ENCODE peak calls at places on chromosomes 16 and 17, in seven cellular contexts. One of them, this sample, is unnamed. For H3K36me3, the result is how much of the 10 kb centered on the place peaks cover.

GRCh38 chr17:56810286-56810781 is 23.4 kb downstream of the C17orf67 start:
- DNase-seq in left lung: no peak
- DNase-seq in transverse colon: no peak
- DNase-seq in mammary epithelial cell: no peak
- DNase-seq in mesendoderm: no peak
- DNase-seq in stomach: no peak
- DNase-seq in neuronal stem cell: no peak
- DNase-seq in this sample: no peak

GRCh38 chr16:29926675-29927522 is 873 bp upstream of the KCTD13 start:
- DNase-seq in stomach: no peak
- DNase-seq in mesendoderm: no peak
- DNase-seq in neuronal stem cell: no peak
- DNase-seq in transverse colon: peak
- DNase-seq in left lung: no peak
- DNase-seq in mammary epithelial cell: no peak
- DNase-seq in this sample: no peak

GRCh38 chr17:44220211-44221071 is 966 bp upstream of the UBTF start:
- DNase-seq in transverse colon: peak
- DNase-seq in mesendoderm: peak
- DNase-seq in left lung: peak
- DNase-seq in mammary epithelial cell: peak
- DNase-seq in neuronal stem cell: peak
- DNase-seq in stomach: peak
- DNase-seq in this sample: no peak

GRCh38 chr16:27491894-27492587 is 57.7 kb downstream of the GTF3C1 start:
- DNase-seq in mesendoderm: peak
- DNase-seq in mammary epithelial cell: no peak
- DNase-seq in neuronal stem cell: no peak
- DNase-seq in left lung: no peak
- DNase-seq in transverse colon: no peak
- DNase-seq in stomach: no peak
- DNase-seq in this sample: no peak

GRCh38 chr16:11329891-11330290 is 15.4 kb upstream of the RMI2 start:
- DNase-seq in mammary epithelial cell: no peak
- DNase-seq in stomach: no peak
- DNase-seq in neuronal stem cell: no peak
- DNase-seq in mesendoderm: no peak
- DNase-seq in transverse colon: no peak
- DNase-seq in left lung: no peak
- DNase-seq in this sample: no peak

GRCh38 chr17:71592431-71592830 is 528.4 kb upstream of the SOX9 start:
- DNase-seq in mesendoderm: no peak
- DNase-seq in transverse colon: no peak
- DNase-seq in stomach: no peak
- DNase-seq in mammary epithelial cell: no peak
- DNase-seq in left lung: no peak
- DNase-seq in neuronal stem cell: no peak
- DNase-seq in this sample: no peak

GRCh38 chr17:40542562-40543411 is 22.5 kb downstream of the CCR7 start:
- DNase-seq in mammary epithelial cell: peak
- DNase-seq in neuronal stem cell: no peak
- DNase-seq in transverse colon: peak
- DNase-seq in left lung: peak
- DNase-seq in stomach: peak
- DNase-seq in mesendoderm: no peak
- DNase-seq in this sample: peak

GRCh38 chr17:77859035-77859360 is 99.5 kb upstream of the TNRC6C start:
- DNase-seq in mammary epithelial cell: no peak
- DNase-seq in transverse colon: no peak
- DNase-seq in stomach: no peak
- DNase-seq in mesendoderm: no peak
- DNase-seq in neuronal stem cell: no peak
- DNase-seq in left lung: no peak
- DNase-seq in this sample: no peak

GRCh38 chr16:81265658-81266451 is 27.4 kb downstream of the BCO1 start:
- DNase-seq in left lung: peak
- DNase-seq in neuronal stem cell: no peak
- DNase-seq in mammary epithelial cell: no peak
- DNase-seq in mesendoderm: no peak
- DNase-seq in transverse colon: peak
- DNase-seq in stomach: peak
- DNase-seq in this sample: no peak

GRCh38 chr17:73210002-73210678 is 17.3 kb downstream of the COG1 start:
- DNase-seq in stomach: no peak
- DNase-seq in left lung: no peak
- DNase-seq in mammary epithelial cell: no peak
- DNase-seq in mesendoderm: no peak
- DNase-seq in transverse colon: no peak
- DNase-seq in neuronal stem cell: no peak
- DNase-seq in this sample: no peak

GRCh38 chr17:75345514-75346167 is 56.4 kb upstream of the SLC25A19 start:
- DNase-seq in left lung: no peak
- DNase-seq in transverse colon: peak
- DNase-seq in stomach: no peak
- DNase-seq in mammary epithelial cell: no peak
- DNase-seq in neuronal stem cell: no peak
- DNase-seq in mesendoderm: peak
- DNase-seq in this sample: no peak

GRCh38 chr16:50702725-50703124 is 9.3 kb downstream of the NOD2 start:
- DNase-seq in mesendoderm: no peak
- DNase-seq in mammary epithelial cell: peak
- DNase-seq in transverse colon: no peak
- DNase-seq in neuronal stem cell: no peak
- DNase-seq in stomach: no peak
- DNase-seq in left lung: no peak
- DNase-seq in this sample: no peak

GRCh38 chr17:17448723-17449122 is 28.1 kb upstream of the MED9 start:
- DNase-seq in mammary epithelial cell: no peak
- DNase-seq in transverse colon: no peak
- DNase-seq in left lung: no peak
- DNase-seq in neuronal stem cell: no peak
- DNase-seq in stomach: no peak
- DNase-seq in mesendoderm: no peak
- DNase-seq in this sample: no peak

GRCh38 chr16:57541754-57542435 is 548 bp upstream of the ADGRG5 start:
- DNase-seq in neuronal stem cell: no peak
- DNase-seq in left lung: no peak
- DNase-seq in transverse colon: no peak
- DNase-seq in mesendoderm: no peak
- DNase-seq in mammary epithelial cell: no peak
- DNase-seq in stomach: no peak
- DNase-seq in this sample: no peak

GRCh38 chr16:85151603-85152413 is 39.5 kb upstream of the CIBAR2 start:
- DNase-seq in mesendoderm: peak
- DNase-seq in left lung: no peak
- DNase-seq in mammary epithelial cell: peak
- DNase-seq in neuronal stem cell: no peak
- DNase-seq in transverse colon: peak
- DNase-seq in stomach: peak
- DNase-seq in this sample: peak

GRCh38 chr16:24854607-24855171 is 8.9 kb downstream of the SLC5A11 start:
- DNase-seq in stomach: no peak
- DNase-seq in mammary epithelial cell: no peak
- DNase-seq in transverse colon: no peak
- DNase-seq in neuronal stem cell: no peak
- DNase-seq in left lung: no peak
- DNase-seq in mesendoderm: no peak
- DNase-seq in this sample: no peak

GRCh38 chr16:68284847-68285246 is 20.5 kb downstream of the SLC7A6 start:
- DNase-seq in left lung: no peak
- DNase-seq in neuronal stem cell: no peak
- DNase-seq in stomach: no peak
- DNase-seq in transverse colon: peak
- DNase-seq in mesendoderm: no peak
- DNase-seq in mammary epithelial cell: no peak
- DNase-seq in this sample: no peak

GRCh38 chr17:73261952-73262675 is 434 bp upstream of the CPSF4L start:
- DNase-seq in stomach: peak
- DNase-seq in mammary epithelial cell: peak
- DNase-seq in mesendoderm: no peak
- DNase-seq in neuronal stem cell: peak
- DNase-seq in transverse colon: peak
- DNase-seq in left lung: no peak
- DNase-seq in this sample: no peak

GRCh38 chr17:57512258-57512657 is 232.8 kb downstream of the CCDC182 start:
- DNase-seq in neuronal stem cell: no peak
- DNase-seq in stomach: no peak
- DNase-seq in left lung: no peak
- DNase-seq in transverse colon: no peak
- DNase-seq in mesendoderm: no peak
- DNase-seq in mammary epithelial cell: no peak
- DNase-seq in this sample: no peak

GRCh38 chr17:64355536-64356303 is 34.9 kb downstream of the PECAM1 start:
- DNase-seq in stomach: no peak
- DNase-seq in neuronal stem cell: no peak
- DNase-seq in mesendoderm: no peak
- DNase-seq in transverse colon: no peak
- DNase-seq in left lung: no peak
- DNase-seq in mammary epithelial cell: no peak
- DNase-seq in this sample: no peak

GRCh38 chr17:50511058-50511457 is 2.8 kb downstream of the MYCBPAP start:
- DNase-seq in stomach: no peak
- DNase-seq in left lung: no peak
- DNase-seq in neuronal stem cell: no peak
- DNase-seq in transverse colon: no peak
- DNase-seq in mammary epithelial cell: no peak
- DNase-seq in mesendoderm: peak
- DNase-seq in this sample: no peak

GRCh38 chr17:36008998-36009665 is 7.8 kb upstream of the CCL15 start:
- DNase-seq in transverse colon: no peak
- DNase-seq in mammary epithelial cell: peak
- DNase-seq in left lung: no peak
- DNase-seq in neuronal stem cell: no peak
- DNase-seq in mesendoderm: peak
- DNase-seq in stomach: no peak
- DNase-seq in this sample: no peak

GRCh38 chr17:74442670-74443515 is 11.0 kb downstream of the GPRC5C start:
- DNase-seq in left lung: peak
- DNase-seq in neuronal stem cell: no peak
- DNase-seq in stomach: peak
- DNase-seq in transverse colon: peak
- DNase-seq in mesendoderm: no peak
- DNase-seq in mammary epithelial cell: no peak
- DNase-seq in this sample: peak

GRCh38 chr17:9703781-9704082 is 58.4 kb downstream of the USP43 start:
- DNase-seq in transverse colon: no peak
- DNase-seq in left lung: no peak
- DNase-seq in mesendoderm: no peak
- DNase-seq in mammary epithelial cell: no peak
- DNase-seq in stomach: no peak
- DNase-seq in neuronal stem cell: no peak
- DNase-seq in this sample: no peak

GRCh38 chr16:31256466-31256865 is 3.3 kb upstream of the ITGAM start:
- DNase-seq in mammary epithelial cell: no peak
- DNase-seq in stomach: no peak
- DNase-seq in mesendoderm: no peak
- DNase-seq in transverse colon: no peak
- DNase-seq in neuronal stem cell: no peak
- DNase-seq in left lung: no peak
- DNase-seq in this sample: no peak

GRCh38 chr17:2406903-2407790 is 6.3 kb upstream of the MNT start:
- DNase-seq in mammary epithelial cell: peak
- DNase-seq in neuronal stem cell: no peak
- DNase-seq in stomach: peak
- DNase-seq in mesendoderm: no peak
- DNase-seq in transverse colon: peak
- DNase-seq in left lung: peak
- DNase-seq in this sample: peak

GRCh38 chr16:27424772-27425498 is 23.0 kb downstream of the IL21R start:
- DNase-seq in left lung: peak
- DNase-seq in stomach: no peak
- DNase-seq in mesendoderm: no peak
- DNase-seq in mammary epithelial cell: no peak
- DNase-seq in neuronal stem cell: no peak
- DNase-seq in transverse colon: no peak
- DNase-seq in this sample: peak

DNA sequence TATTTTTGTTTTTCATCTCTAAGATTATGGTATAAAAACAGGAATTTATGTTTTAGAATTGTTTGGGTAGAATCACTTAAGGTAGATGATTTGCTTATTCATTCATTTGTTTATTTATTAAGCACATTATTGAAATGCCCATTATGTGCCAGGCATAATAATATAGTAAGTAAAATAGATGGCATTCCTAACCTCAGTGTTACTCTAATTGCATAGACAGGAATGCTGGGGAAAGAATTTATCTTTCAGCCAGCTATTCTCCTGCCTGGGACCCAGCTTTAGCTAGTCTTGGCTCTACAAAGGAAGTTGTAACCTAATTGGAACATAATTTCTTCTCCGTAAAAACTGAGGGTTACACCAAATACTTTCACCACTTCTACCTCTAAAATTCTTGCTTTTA is 44.6 kb downstream of the NFAT5 start:
- DNase-seq in mammary epithelial cell: no peak
- DNase-seq in transverse colon: no peak
- DNase-seq in stomach: no peak
- DNase-seq in mesendoderm: peak
- DNase-seq in neuronal stem cell: peak
- DNase-seq in left lung: no peak
- DNase-seq in this sample: no peak
- H3K27ac ChIP-seq in mammary epithelial cell: peak
- H3K27ac ChIP-seq in transverse colon: no peak
- H3K27ac ChIP-seq in stomach: no peak
- H3K27ac ChIP-seq in mesendoderm: no peak
- H3K27ac ChIP-seq in neuronal stem cell: no peak
- H3K27ac ChIP-seq in left lung: no peak
- H3K27ac ChIP-seq in this sample: peak

DNA sequence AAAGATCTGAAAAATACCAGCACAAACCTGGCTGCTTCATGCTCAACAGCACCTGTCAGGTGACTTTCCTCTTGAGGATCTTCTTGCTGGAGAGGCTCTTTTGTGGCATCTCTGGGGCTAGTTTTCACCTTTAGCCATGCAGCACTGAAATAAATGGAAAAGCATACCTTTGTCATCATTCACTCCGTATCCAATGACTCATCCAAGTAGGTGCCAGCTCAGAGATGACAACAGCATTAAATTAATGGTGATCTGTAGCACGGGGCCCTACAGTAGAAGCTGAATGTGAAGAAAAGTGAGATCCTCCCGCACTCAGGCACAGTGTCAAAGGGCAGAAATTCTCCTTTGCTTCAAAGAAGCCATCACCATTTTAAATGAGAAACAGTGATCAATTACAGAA is 32.2 kb downstream of the KIAA0753 start:
- DNase-seq in transverse colon: no peak
- DNase-seq in neuronal stem cell: no peak
- DNase-seq in stomach: no peak
- DNase-seq in left lung: no peak
- DNase-seq in mammary epithelial cell: peak
- DNase-seq in mesendoderm: no peak
- DNase-seq in this sample: no peak
- H3K36me3 ChIP-seq in transverse colon: half or more
- H3K36me3 ChIP-seq in neuronal stem cell: half or more
- H3K36me3 ChIP-seq in stomach: half or more
- H3K36me3 ChIP-seq in left lung: half or more
- H3K36me3 ChIP-seq in mammary epithelial cell: under half
- H3K36me3 ChIP-seq in mesendoderm: under half
- H3K36me3 ChIP-seq in this sample: under half

GRCh38 chr16:56448005-56448404 is 3.1 kb downstream of the NUDT21 start:
- DNase-seq in left lung: no peak
- DNase-seq in stomach: no peak
- DNase-seq in mesendoderm: no peak
- DNase-seq in transverse colon: no peak
- DNase-seq in mammary epithelial cell: no peak
- DNase-seq in neuronal stem cell: no peak
- DNase-seq in this sample: no peak
- H3K27ac ChIP-seq in left lung: no peak
- H3K27ac ChIP-seq in stomach: no peak
- H3K27ac ChIP-seq in mesendoderm: no peak
- H3K27ac ChIP-seq in transverse colon: no peak
- H3K27ac ChIP-seq in mammary epithelial cell: no peak
- H3K27ac ChIP-seq in neuronal stem cell: no peak
- H3K27ac ChIP-seq in this sample: no peak

GRCh38 chr17:4068918-4069317 is 73.9 kb downstream of the ZZEF1 start:
- DNase-seq in left lung: no peak
- DNase-seq in transverse colon: no peak
- DNase-seq in stomach: no peak
- DNase-seq in neuronal stem cell: no peak
- DNase-seq in mesendoderm: no peak
- DNase-seq in mammary epithelial cell: no peak
- DNase-seq in this sample: no peak
- H3K36me3 ChIP-seq in left lung: half or more
- H3K36me3 ChIP-seq in transverse colon: half or more
- H3K36me3 ChIP-seq in stomach: half or more
- H3K36me3 ChIP-seq in neuronal stem cell: half or more
- H3K36me3 ChIP-seq in mesendoderm: under half
- H3K36me3 ChIP-seq in mammary epithelial cell: under half
- H3K36me3 ChIP-seq in this sample: half or more

This sample was measured in ascending aorta.